ENCODE peak calls at places on chromosomes 4 and X, in four cellular contexts. P is T follicular helper cell, D is RWPE1, J is amygdala. O is an unnamed sample.

GRCh38 chr4:86450861-86451260 is 91.0 kb upstream of the MAPK10 start:
- DNase-seq in D (no peak), P (no peak), J (no peak), O (no peak)

GRCh38 chrX:107480272-107480671 is 30.8 kb downstream of the FRMPD3 start:
- DNase-seq in D (no peak), J (no peak), P (no peak), O (no peak)

GRCh38 chrX:53256446-53257041 is 24.8 kb downstream of the IQSEC2 start:
- DNase-seq in D (no peak), P (no peak), J (peak), O (no peak)

GRCh38 chrX:22603060-22603459 is 330.3 kb downstream of the CBLL2 start:
- DNase-seq in J (no peak), D (no peak), P (no peak), O (no peak)

GRCh38 chrX:1202251-1202650 is 10.2 kb downstream of the CRLF2 start:
- DNase-seq in J (no peak), D (no peak), P (no peak), O (peak)

GRCh38 chr4:20618010-20618409 is 82.2 kb upstream of the PACRGL start:
- DNase-seq in D (no peak), J (peak), P (no peak), O (no peak)

GRCh38 chrX:8755116-8755515 is 23.2 kb upstream of the ANOS1 start:
- DNase-seq in D (no peak), J (no peak), P (no peak), O (no peak)

GRCh38 chr4:160353548-160353947 is 1250.7 kb downstream of the RAPGEF2 start:
- DNase-seq in J (no peak), D (no peak), P (no peak), O (no peak)

GRCh38 chrX:101160001-101160400 is 59.6 kb upstream of the DRP2 start:
- DNase-seq in D (no peak), J (no peak), P (no peak), O (no peak)

O was measured in dorsolateral prefrontal cortex.